ENCODE peak calls at places on chromosomes 12 and 14, in five cellular contexts. One of them, this sample, is unnamed.

GRCh38 chr12:41557081-41557480 is 369.0 kb downstream of the PDZRN4 start:
- DNase-seq in PC-3: no peak
- DNase-seq in GM23338: no peak
- DNase-seq in GM23248: no peak
- DNase-seq in neural progenitor cell: no peak
- DNase-seq in this sample: no peak

GRCh38 chr14:20657216-20658211 is 16.0 kb upstream of the OR6S1 start:
- DNase-seq in PC-3: peak
- DNase-seq in GM23338: peak
- DNase-seq in GM23248: no peak
- DNase-seq in neural progenitor cell: peak
- DNase-seq in this sample: peak

GRCh38 chr12:110844551-110845395 is 2.0 kb upstream of the CCDC63 start:
- DNase-seq in PC-3: no peak
- DNase-seq in GM23338: no peak
- DNase-seq in GM23248: peak
- DNase-seq in neural progenitor cell: no peak
- DNase-seq in this sample: no peak

GRCh38 chr14:103549361-103550311 is 12.8 kb downstream of the BAG5 start:
- DNase-seq in PC-3: no peak
- DNase-seq in GM23338: no peak
- DNase-seq in GM23248: no peak
- DNase-seq in neural progenitor cell: no peak
- DNase-seq in this sample: no peak

GRCh38 chr12:105212431-105212830 is 23.5 kb downstream of the APPL2 start:
- DNase-seq in PC-3: peak
- DNase-seq in GM23338: no peak
- DNase-seq in GM23248: peak
- DNase-seq in neural progenitor cell: no peak
- DNase-seq in this sample: no peak

GRCh38 chr14:78253986-78254385 is 83.8 kb downstream of the NRXN3 start:
- DNase-seq in PC-3: peak
- DNase-seq in GM23338: no peak
- DNase-seq in GM23248: peak
- DNase-seq in neural progenitor cell: no peak
- DNase-seq in this sample: no peak

GRCh38 chr14:23358553-23359166 is 6.0 kb upstream of the SLC22A17 start:
- DNase-seq in PC-3: no peak
- DNase-seq in GM23338: no peak
- DNase-seq in GM23248: no peak
- DNase-seq in neural progenitor cell: no peak
- DNase-seq in this sample: no peak

GRCh38 chr14:80959448-80960006 is 4.1 kb downstream of the TSHR start:
- DNase-seq in PC-3: no peak
- DNase-seq in GM23338: no peak
- DNase-seq in GM23248: no peak
- DNase-seq in neural progenitor cell: no peak
- DNase-seq in this sample: no peak

GRCh38 chr12:17333287-17333686 is 727.3 kb upstream of the LMO3 start:
- DNase-seq in PC-3: peak
- DNase-seq in GM23338: no peak
- DNase-seq in GM23248: no peak
- DNase-seq in neural progenitor cell: no peak
- DNase-seq in this sample: peak

GRCh38 chr14:70642313-70643235 is 858 bp downstream of the TTC9 start:
- DNase-seq in PC-3: no peak
- DNase-seq in GM23338: peak
- DNase-seq in GM23248: peak
- DNase-seq in neural progenitor cell: peak
- DNase-seq in this sample: no peak

GRCh38 chr12:130728158-130729058 is 12.3 kb upstream of the RIMBP2 start:
- DNase-seq in PC-3: no peak
- DNase-seq in GM23338: no peak
- DNase-seq in GM23248: no peak
- DNase-seq in neural progenitor cell: no peak
- DNase-seq in this sample: no peak

GRCh38 chr12:130729344-130729743 is 13.2 kb upstream of the RIMBP2 start:
- DNase-seq in PC-3: no peak
- DNase-seq in GM23338: no peak
- DNase-seq in GM23248: no peak
- DNase-seq in neural progenitor cell: no peak
- DNase-seq in this sample: no peak
- TF ChIP-seq EZH2phosphoT487 in PC-3: no peak
- TF ChIP-seq EZH2phosphoT487 in GM23338: no peak
- TF ChIP-seq EZH2phosphoT487 in GM23248: no peak
- TF ChIP-seq EZH2phosphoT487 in neural progenitor cell: no peak
- TF ChIP-seq EZH2phosphoT487 in this sample: no peak

DNA sequence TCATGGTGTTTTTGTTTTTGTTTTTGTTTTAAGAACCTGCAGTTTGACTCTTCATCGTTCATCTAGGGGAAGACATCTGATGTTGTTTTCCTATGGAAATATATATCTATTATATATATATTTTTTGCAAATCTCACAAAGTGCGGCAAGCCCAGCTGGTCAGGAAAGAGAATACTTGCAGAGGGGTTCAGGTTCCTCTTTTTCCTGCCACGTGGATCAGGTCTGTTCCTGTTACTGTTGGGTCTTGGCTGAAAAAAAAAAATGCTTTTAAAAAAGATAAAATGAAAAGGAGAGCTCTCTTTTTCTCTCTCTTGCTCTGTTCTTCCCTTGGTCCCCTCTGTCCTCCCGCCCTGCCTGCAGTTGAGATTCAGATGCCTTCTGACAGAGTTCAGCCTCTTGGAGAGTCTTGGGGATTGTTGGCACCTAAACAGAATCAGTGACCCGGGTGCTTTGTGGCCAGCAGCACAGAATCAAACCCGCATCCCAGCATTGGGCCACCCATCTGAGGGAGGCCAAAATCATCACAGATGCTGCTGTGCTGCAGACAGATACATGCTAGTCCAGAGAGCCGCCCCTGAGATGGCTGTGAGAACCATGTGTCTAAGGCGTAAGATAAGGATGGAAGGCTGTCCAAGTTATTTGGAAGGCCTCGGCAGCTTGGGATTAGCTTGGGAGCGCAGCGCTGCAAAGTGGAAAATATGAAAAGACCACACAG is 179.2 kb upstream of the BCL2L14 start:
- DNase-seq in PC-3: no peak
- DNase-seq in GM23338: no peak
- DNase-seq in GM23248: no peak
- DNase-seq in neural progenitor cell: no peak
- DNase-seq in this sample: no peak
- TF ChIP-seq EZH2phosphoT487 in PC-3: no peak
- TF ChIP-seq EZH2phosphoT487 in GM23338: no peak
- TF ChIP-seq EZH2phosphoT487 in GM23248: no peak
- TF ChIP-seq EZH2phosphoT487 in neural progenitor cell: no peak
- TF ChIP-seq EZH2phosphoT487 in this sample: no peak

DNA sequence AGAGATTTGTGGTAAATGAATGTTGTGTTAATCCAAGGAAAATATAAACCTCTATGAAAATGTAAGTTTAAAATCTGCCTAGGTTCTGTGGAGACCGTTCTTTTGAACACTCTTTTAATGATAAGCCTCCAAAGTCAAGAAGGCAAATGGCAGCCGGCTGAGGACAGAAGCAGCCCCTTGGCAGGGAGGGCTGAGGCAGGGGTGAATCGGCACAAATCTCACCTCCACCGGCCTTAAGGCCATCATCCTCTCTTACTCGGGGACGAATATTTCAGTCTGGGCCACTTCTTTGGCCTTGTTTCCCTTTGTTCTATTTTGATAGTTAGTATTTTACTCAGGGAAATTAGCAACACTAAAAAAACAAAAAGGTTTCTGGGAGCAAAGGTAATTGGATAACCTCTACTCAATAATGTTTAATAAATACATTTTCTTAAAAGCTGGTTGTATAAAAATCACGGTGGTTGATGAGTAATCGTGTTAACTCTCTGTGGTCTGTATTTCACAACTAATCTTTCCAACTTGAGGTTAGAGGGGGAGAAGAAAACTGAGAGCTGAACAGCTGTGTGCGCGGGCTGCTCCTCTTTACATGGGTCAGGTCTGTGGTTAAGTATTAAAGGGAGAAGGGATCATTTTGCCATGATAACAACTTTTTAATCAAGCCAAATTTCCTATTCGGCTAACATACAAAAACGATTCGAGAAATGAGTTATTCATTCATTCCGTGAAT is 18.6 kb downstream of the LGMN start:
- DNase-seq in PC-3: peak
- DNase-seq in GM23338: no peak
- DNase-seq in GM23248: peak
- DNase-seq in neural progenitor cell: no peak
- DNase-seq in this sample: no peak
- TF ChIP-seq EZH2phosphoT487 in PC-3: no peak
- TF ChIP-seq EZH2phosphoT487 in GM23338: no peak
- TF ChIP-seq EZH2phosphoT487 in GM23248: no peak
- TF ChIP-seq EZH2phosphoT487 in neural progenitor cell: no peak
- TF ChIP-seq EZH2phosphoT487 in this sample: no peak

GRCh38 chr12:54509660-54510059 is 12.1 kb downstream of the NCKAP1L start:
- DNase-seq in PC-3: no peak
- DNase-seq in GM23338: peak
- DNase-seq in GM23248: no peak
- DNase-seq in neural progenitor cell: no peak
- DNase-seq in this sample: no peak
- TF ChIP-seq EZH2phosphoT487 in PC-3: no peak
- TF ChIP-seq EZH2phosphoT487 in GM23338: no peak
- TF ChIP-seq EZH2phosphoT487 in GM23248: no peak
- TF ChIP-seq EZH2phosphoT487 in neural progenitor cell: no peak
- TF ChIP-seq EZH2phosphoT487 in this sample: no peak

GRCh38 chr14:42428996-42429395 is 822.3 kb downstream of the LRFN5 start:
- DNase-seq in PC-3: no peak
- DNase-seq in GM23338: no peak
- DNase-seq in GM23248: no peak
- DNase-seq in neural progenitor cell: no peak
- DNase-seq in this sample: no peak
- TF ChIP-seq EZH2phosphoT487 in PC-3: no peak
- TF ChIP-seq EZH2phosphoT487 in GM23338: no peak
- TF ChIP-seq EZH2phosphoT487 in GM23248: no peak
- TF ChIP-seq EZH2phosphoT487 in neural progenitor cell: no peak
- TF ChIP-seq EZH2phosphoT487 in this sample: no peak

GRCh38 chr14:104746951-104747481 is 5.9 kb upstream of the SIVA1 start:
- DNase-seq in PC-3: peak
- DNase-seq in GM23338: no peak
- DNase-seq in GM23248: peak
- DNase-seq in neural progenitor cell: no peak
- DNase-seq in this sample: no peak

GRCh38 chr14:104749958-104750529 is 2.9 kb upstream of the SIVA1 start:
- DNase-seq in PC-3: peak
- DNase-seq in GM23338: no peak
- DNase-seq in GM23248: peak
- DNase-seq in neural progenitor cell: no peak
- DNase-seq in this sample: no peak

GRCh38 chr14:104750658-104751057 is 2.3 kb upstream of the SIVA1 start:
- DNase-seq in PC-3: peak
- DNase-seq in GM23338: no peak
- DNase-seq in GM23248: no peak
- DNase-seq in neural progenitor cell: no peak
- DNase-seq in this sample: no peak

GRCh38 chr14:104747876-104748275 is 5.1 kb upstream of the SIVA1 start:
- DNase-seq in PC-3: no peak
- DNase-seq in GM23338: no peak
- DNase-seq in GM23248: no peak
- DNase-seq in neural progenitor cell: no peak
- DNase-seq in this sample: no peak

DNA sequence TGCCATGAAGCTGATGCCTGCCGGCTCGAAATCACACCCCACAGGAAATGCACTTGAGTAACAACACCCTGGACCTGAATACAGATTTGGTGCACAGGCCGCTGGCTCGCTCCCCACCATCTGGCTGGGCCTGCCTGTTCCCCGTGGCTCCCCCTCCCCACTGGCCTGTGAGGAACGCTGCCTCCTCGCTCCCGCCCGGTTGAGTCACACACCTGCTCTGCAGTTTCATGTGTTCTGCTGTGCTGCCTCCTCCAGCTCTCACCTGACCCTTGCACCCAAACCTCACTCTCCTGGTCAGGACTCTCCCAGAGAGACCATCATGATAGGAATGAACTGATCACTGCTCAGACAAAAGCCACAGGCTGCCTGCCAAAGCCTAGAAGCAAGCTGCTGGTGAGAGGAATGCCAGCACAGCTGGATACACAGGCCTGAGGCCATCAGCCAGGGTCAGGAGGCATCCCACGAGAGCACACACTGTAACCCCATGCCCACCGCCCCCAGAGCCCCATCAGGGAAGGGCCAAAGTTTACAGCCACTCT is 3.8 kb upstream of the SIVA1 start:
- DNase-seq in PC-3: peak
- DNase-seq in GM23338: no peak
- DNase-seq in GM23248: peak
- DNase-seq in neural progenitor cell: peak
- DNase-seq in this sample: no peak
- TF ChIP-seq EZH2phosphoT487 in PC-3: no peak
- TF ChIP-seq EZH2phosphoT487 in GM23338: no peak
- TF ChIP-seq EZH2phosphoT487 in GM23248: no peak
- TF ChIP-seq EZH2phosphoT487 in neural progenitor cell: no peak
- TF ChIP-seq EZH2phosphoT487 in this sample: no peak

GRCh38 chr12:6323995-6324711 is 13.7 kb downstream of the PLEKHG6 start:
- DNase-seq in PC-3: no peak
- DNase-seq in GM23338: no peak
- DNase-seq in GM23248: no peak
- DNase-seq in neural progenitor cell: no peak
- DNase-seq in this sample: no peak
- TF ChIP-seq EZH2phosphoT487 in PC-3: no peak
- TF ChIP-seq EZH2phosphoT487 in GM23338: no peak
- TF ChIP-seq EZH2phosphoT487 in GM23248: no peak
- TF ChIP-seq EZH2phosphoT487 in neural progenitor cell: no peak
- TF ChIP-seq EZH2phosphoT487 in this sample: no peak

GRCh38 chr12:4215862-4216541 is 57.6 kb upstream of the CCND2 start:
- DNase-seq in PC-3: peak
- DNase-seq in GM23338: no peak
- DNase-seq in GM23248: no peak
- DNase-seq in neural progenitor cell: no peak
- DNase-seq in this sample: no peak
- TF ChIP-seq EZH2phosphoT487 in PC-3: no peak
- TF ChIP-seq EZH2phosphoT487 in GM23338: no peak
- TF ChIP-seq EZH2phosphoT487 in GM23248: no peak
- TF ChIP-seq EZH2phosphoT487 in neural progenitor cell: no peak
- TF ChIP-seq EZH2phosphoT487 in this sample: no peak

DNA sequence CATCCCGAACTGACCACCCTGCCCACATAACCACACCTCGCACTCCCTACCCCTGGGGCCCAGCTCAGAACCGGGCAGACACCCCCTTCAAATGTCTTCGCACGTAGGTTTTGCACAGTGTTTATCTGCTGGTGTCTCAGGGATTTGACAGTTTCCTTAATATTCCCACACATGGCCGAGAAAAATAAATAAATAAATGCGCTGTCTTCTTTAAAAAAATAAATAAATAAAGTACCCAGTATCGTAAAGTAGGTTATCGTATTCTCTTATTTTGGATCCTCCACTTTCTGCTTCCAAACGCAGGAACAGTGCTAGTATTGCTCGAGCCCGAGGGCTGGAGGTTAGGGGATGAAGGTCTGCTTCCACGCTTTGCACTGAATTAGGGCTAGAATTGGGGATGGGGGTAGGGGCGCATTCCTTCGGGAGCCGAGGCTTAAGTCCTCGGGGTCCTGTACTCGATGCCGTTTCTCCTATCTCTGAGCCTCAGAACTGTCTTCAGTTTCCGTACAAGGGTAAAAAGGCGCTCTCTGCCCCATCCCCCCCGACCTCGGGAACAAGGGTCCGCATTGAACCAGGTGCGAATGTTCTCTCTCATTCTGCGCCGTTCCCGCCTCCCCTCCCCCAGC is 719 bp upstream of the FOS start:
- DNase-seq in PC-3: no peak
- DNase-seq in GM23338: no peak
- DNase-seq in GM23248: no peak
- DNase-seq in neural progenitor cell: no peak
- DNase-seq in this sample: no peak
- TF ChIP-seq EZH2phosphoT487 in PC-3: no peak
- TF ChIP-seq EZH2phosphoT487 in GM23338: no peak
- TF ChIP-seq EZH2phosphoT487 in GM23248: no peak
- TF ChIP-seq EZH2phosphoT487 in neural progenitor cell: no peak
- TF ChIP-seq EZH2phosphoT487 in this sample: no peak

This sample was measured in HCT116.